ENCODE peak calls at places on chromosome 21, in seven cellular contexts. One of them, this sample, is unnamed.

GRCh38 chr21:41712201-41712600 is 54.7 kb downstream of the RIPK4 start:
- DNase-seq in substantia nigra: no peak
- DNase-seq in stimulated activated CD8-positive, alpha-beta memory T cell treated with anti-CD3 and anti-CD28 coated beads, Interleukin-4, amount 100 ng/mL, for 48 hours: no peak
- DNase-seq in mesothelial cell of epicardium: no peak
- DNase-seq in activated CD4-positive, alpha-beta T cell treated with anti-CD3 and anti-CD28 coated beads, Interleukin-2, amount 50 U/mL, for 48 hours: no peak
- DNase-seq in ureter: no peak
- DNase-seq in NCI-H1436 treated with DMSO at 0.1 percent for 48 hours: no peak
- DNase-seq in this sample: no peak

GRCh38 chr21:42406201-42406601 is 2.5 kb downstream of the UBASH3A start:
- DNase-seq in ureter: no peak
- DNase-seq in NCI-H1436 treated with DMSO at 0.1 percent for 48 hours: no peak
- DNase-seq in mesothelial cell of epicardium: no peak
- DNase-seq in substantia nigra: no peak
- DNase-seq in stimulated activated CD8-positive, alpha-beta memory T cell treated with anti-CD3 and anti-CD28 coated beads, Interleukin-4, amount 100 ng/mL, for 48 hours: peak; percentile 74
- DNase-seq in activated CD4-positive, alpha-beta T cell treated with anti-CD3 and anti-CD28 coated beads, Interleukin-2, amount 50 U/mL, for 48 hours: peak; percentile 79
- DNase-seq in this sample: no peak

GRCh38 chr21:43928230-43928607 is 63.2 kb downstream of the AGPAT3 start:
- DNase-seq in stimulated activated CD8-positive, alpha-beta memory T cell treated with anti-CD3 and anti-CD28 coated beads, Interleukin-4, amount 100 ng/mL, for 48 hours: no peak
- DNase-seq in mesothelial cell of epicardium: no peak
- DNase-seq in substantia nigra: no peak
- DNase-seq in ureter: no peak
- DNase-seq in activated CD4-positive, alpha-beta T cell treated with anti-CD3 and anti-CD28 coated beads, Interleukin-2, amount 50 U/mL, for 48 hours: no peak
- DNase-seq in NCI-H1436 treated with DMSO at 0.1 percent for 48 hours: no peak
- DNase-seq in this sample: no peak

GRCh38 chr21:34544032-34544496 is 32.1 kb upstream of the KCNE1 start:
- DNase-seq in activated CD4-positive, alpha-beta T cell treated with anti-CD3 and anti-CD28 coated beads, Interleukin-2, amount 50 U/mL, for 48 hours: peak; percentile 62
- DNase-seq in substantia nigra: no peak
- DNase-seq in stimulated activated CD8-positive, alpha-beta memory T cell treated with anti-CD3 and anti-CD28 coated beads, Interleukin-4, amount 100 ng/mL, for 48 hours: peak; percentile 66
- DNase-seq in mesothelial cell of epicardium: no peak
- DNase-seq in ureter: peak; percentile 78
- DNase-seq in NCI-H1436 treated with DMSO at 0.1 percent for 48 hours: no peak
- DNase-seq in this sample: no peak

GRCh38 chr21:39489380-39489924 is 37.7 kb downstream of the SH3BGR start:
- DNase-seq in NCI-H1436 treated with DMSO at 0.1 percent for 48 hours: peak; percentile 10
- DNase-seq in substantia nigra: no peak
- DNase-seq in stimulated activated CD8-positive, alpha-beta memory T cell treated with anti-CD3 and anti-CD28 coated beads, Interleukin-4, amount 100 ng/mL, for 48 hours: no peak
- DNase-seq in mesothelial cell of epicardium: no peak
- DNase-seq in ureter: no peak
- DNase-seq in activated CD4-positive, alpha-beta T cell treated with anti-CD3 and anti-CD28 coated beads, Interleukin-2, amount 50 U/mL, for 48 hours: no peak
- DNase-seq in this sample: no peak

GRCh38 chr21:26811031-26811430 is 34.2 kb downstream of the ADAMTS1 start:
- DNase-seq in ureter: no peak
- DNase-seq in mesothelial cell of epicardium: no peak
- DNase-seq in substantia nigra: no peak
- DNase-seq in stimulated activated CD8-positive, alpha-beta memory T cell treated with anti-CD3 and anti-CD28 coated beads, Interleukin-4, amount 100 ng/mL, for 48 hours: no peak
- DNase-seq in activated CD4-positive, alpha-beta T cell treated with anti-CD3 and anti-CD28 coated beads, Interleukin-2, amount 50 U/mL, for 48 hours: no peak
- DNase-seq in NCI-H1436 treated with DMSO at 0.1 percent for 48 hours: no peak
- DNase-seq in this sample: no peak

GRCh38 chr21:28776251-28776650 is 216.4 kb downstream of the LTN1 start:
- DNase-seq in ureter: no peak
- DNase-seq in substantia nigra: no peak
- DNase-seq in stimulated activated CD8-positive, alpha-beta memory T cell treated with anti-CD3 and anti-CD28 coated beads, Interleukin-4, amount 100 ng/mL, for 48 hours: peak; percentile 64
- DNase-seq in NCI-H1436 treated with DMSO at 0.1 percent for 48 hours: no peak
- DNase-seq in activated CD4-positive, alpha-beta T cell treated with anti-CD3 and anti-CD28 coated beads, Interleukin-2, amount 50 U/mL, for 48 hours: peak; percentile 62
- DNase-seq in mesothelial cell of epicardium: no peak
- DNase-seq in this sample: no peak

GRCh38 chr21:28705616-28706015 is 287.1 kb downstream of the LTN1 start:
- DNase-seq in activated CD4-positive, alpha-beta T cell treated with anti-CD3 and anti-CD28 coated beads, Interleukin-2, amount 50 U/mL, for 48 hours: no peak
- DNase-seq in NCI-H1436 treated with DMSO at 0.1 percent for 48 hours: no peak
- DNase-seq in mesothelial cell of epicardium: no peak
- DNase-seq in substantia nigra: no peak
- DNase-seq in stimulated activated CD8-positive, alpha-beta memory T cell treated with anti-CD3 and anti-CD28 coated beads, Interleukin-4, amount 100 ng/mL, for 48 hours: no peak
- DNase-seq in ureter: no peak
- DNase-seq in this sample: no peak

GRCh38 chr21:35925497-35925896 is 134.8 kb downstream of the SETD4 start:
- DNase-seq in substantia nigra: no peak
- DNase-seq in stimulated activated CD8-positive, alpha-beta memory T cell treated with anti-CD3 and anti-CD28 coated beads, Interleukin-4, amount 100 ng/mL, for 48 hours: no peak
- DNase-seq in NCI-H1436 treated with DMSO at 0.1 percent for 48 hours: no peak
- DNase-seq in activated CD4-positive, alpha-beta T cell treated with anti-CD3 and anti-CD28 coated beads, Interleukin-2, amount 50 U/mL, for 48 hours: peak; percentile 12
- DNase-seq in ureter: no peak
- DNase-seq in mesothelial cell of epicardium: no peak
- DNase-seq in this sample: no peak

GRCh38 chr21:38039841-38040240 is 123.6 kb upstream of the KCNJ6 start:
- DNase-seq in substantia nigra: no peak
- DNase-seq in mesothelial cell of epicardium: no peak
- DNase-seq in NCI-H1436 treated with DMSO at 0.1 percent for 48 hours: no peak
- DNase-seq in stimulated activated CD8-positive, alpha-beta memory T cell treated with anti-CD3 and anti-CD28 coated beads, Interleukin-4, amount 100 ng/mL, for 48 hours: no peak
- DNase-seq in activated CD4-positive, alpha-beta T cell treated with anti-CD3 and anti-CD28 coated beads, Interleukin-2, amount 50 U/mL, for 48 hours: no peak
- DNase-seq in ureter: no peak
- DNase-seq in this sample: no peak

GRCh38 chr21:41707231-41707988 is 59.4 kb downstream of the RIPK4 start:
- DNase-seq in activated CD4-positive, alpha-beta T cell treated with anti-CD3 and anti-CD28 coated beads, Interleukin-2, amount 50 U/mL, for 48 hours: no peak
- DNase-seq in ureter: no peak
- DNase-seq in substantia nigra: no peak
- DNase-seq in stimulated activated CD8-positive, alpha-beta memory T cell treated with anti-CD3 and anti-CD28 coated beads, Interleukin-4, amount 100 ng/mL, for 48 hours: no peak
- DNase-seq in NCI-H1436 treated with DMSO at 0.1 percent for 48 hours: no peak
- DNase-seq in mesothelial cell of epicardium: no peak
- DNase-seq in this sample: no peak

GRCh38 chr21:16020878-16021277 is 291.1 kb downstream of the USP25 start:
- DNase-seq in substantia nigra: no peak
- DNase-seq in mesothelial cell of epicardium: no peak
- DNase-seq in ureter: no peak
- DNase-seq in activated CD4-positive, alpha-beta T cell treated with anti-CD3 and anti-CD28 coated beads, Interleukin-2, amount 50 U/mL, for 48 hours: no peak
- DNase-seq in stimulated activated CD8-positive, alpha-beta memory T cell treated with anti-CD3 and anti-CD28 coated beads, Interleukin-4, amount 100 ng/mL, for 48 hours: no peak
- DNase-seq in NCI-H1436 treated with DMSO at 0.1 percent for 48 hours: no peak
- DNase-seq in this sample: no peak

GRCh38 chr21:34881421-34881820 is 167.7 kb downstream of the RUNX1 start:
- DNase-seq in NCI-H1436 treated with DMSO at 0.1 percent for 48 hours: no peak
- DNase-seq in stimulated activated CD8-positive, alpha-beta memory T cell treated with anti-CD3 and anti-CD28 coated beads, Interleukin-4, amount 100 ng/mL, for 48 hours: no peak
- DNase-seq in substantia nigra: no peak
- DNase-seq in activated CD4-positive, alpha-beta T cell treated with anti-CD3 and anti-CD28 coated beads, Interleukin-2, amount 50 U/mL, for 48 hours: no peak
- DNase-seq in ureter: no peak
- DNase-seq in mesothelial cell of epicardium: no peak
- DNase-seq in this sample: no peak

GRCh38 chr21:39670741-39671140 is 58.0 kb downstream of the B3GALT5 start:
- DNase-seq in substantia nigra: no peak
- DNase-seq in stimulated activated CD8-positive, alpha-beta memory T cell treated with anti-CD3 and anti-CD28 coated beads, Interleukin-4, amount 100 ng/mL, for 48 hours: no peak
- DNase-seq in ureter: no peak
- DNase-seq in NCI-H1436 treated with DMSO at 0.1 percent for 48 hours: no peak
- DNase-seq in mesothelial cell of epicardium: no peak
- DNase-seq in activated CD4-positive, alpha-beta T cell treated with anti-CD3 and anti-CD28 coated beads, Interleukin-2, amount 50 U/mL, for 48 hours: no peak
- DNase-seq in this sample: no peak

GRCh38 chr21:36419996-36420395 is 34.8 kb downstream of the CHAF1B start:
- DNase-seq in substantia nigra: peak; percentile 68
- DNase-seq in ureter: peak; percentile 85
- DNase-seq in activated CD4-positive, alpha-beta T cell treated with anti-CD3 and anti-CD28 coated beads, Interleukin-2, amount 50 U/mL, for 48 hours: peak; percentile 57
- DNase-seq in stimulated activated CD8-positive, alpha-beta memory T cell treated with anti-CD3 and anti-CD28 coated beads, Interleukin-4, amount 100 ng/mL, for 48 hours: peak; percentile 63
- DNase-seq in mesothelial cell of epicardium: peak; percentile 47
- DNase-seq in NCI-H1436 treated with DMSO at 0.1 percent for 48 hours: no peak
- DNase-seq in this sample: peak; percentile 15